ENCODE peak calls at places on chromosomes 12 and 14, in four cellular contexts. One of them, this sample, is unnamed.

GRCh38 chr12:23556661-23557060 is 392.8 kb downstream of the SOX5 start:
- DNase-seq in GM23248: no peak
- DNase-seq in A549: no peak
- DNase-seq in tibial artery: no peak
- DNase-seq in this sample: no peak

GRCh38 chr12:125194999-125195398 is 129.8 kb downstream of the AACS start:
- DNase-seq in tibial artery: no peak
- DNase-seq in A549: no peak
- DNase-seq in GM23248: no peak
- DNase-seq in this sample: no peak

GRCh38 chr14:73751157-73751691 is 37.0 kb upstream of the PNMA1 start:
- DNase-seq in A549: no peak
- DNase-seq in tibial artery: no peak
- DNase-seq in GM23248: no peak
- DNase-seq in this sample: peak; percentile 44

GRCh38 chr14:85243306-85243705 is 286.6 kb upstream of the FLRT2 start:
- DNase-seq in tibial artery: no peak
- DNase-seq in GM23248: no peak
- DNase-seq in A549: no peak
- DNase-seq in this sample: no peak

GRCh38 chr14:31128601-31129526 is 78.7 kb downstream of the HECTD1 start:
- DNase-seq in GM23248: no peak
- DNase-seq in A549: no peak
- DNase-seq in tibial artery: no peak
- DNase-seq in this sample: no peak

GRCh38 chr12:125271850-125272249 is 206.6 kb downstream of the AACS start:
- DNase-seq in A549: no peak
- DNase-seq in GM23248: no peak
- DNase-seq in tibial artery: no peak
- DNase-seq in this sample: no peak

GRCh38 chr12:49784756-49785409 is 43.3 kb downstream of the NCKAP5L start:
- DNase-seq in GM23248: peak; percentile 70
- DNase-seq in tibial artery: no peak
- DNase-seq in A549: peak; percentile 23
- DNase-seq in this sample: peak; percentile 23

GRCh38 chr14:33686856-33687255 is 264.0 kb downstream of the EGLN3 start:
- DNase-seq in tibial artery: no peak
- DNase-seq in GM23248: no peak
- DNase-seq in A549: no peak
- DNase-seq in this sample: no peak

GRCh38 chr12:50087159-50087558 is 2.0 kb downstream of the SMARCD1 start:
- DNase-seq in tibial artery: no peak
- DNase-seq in GM23248: no peak
- DNase-seq in A549: no peak
- DNase-seq in this sample: no peak

GRCh38 chr12:2198088-2198501 is 145.3 kb downstream of the CACNA1C start:
- DNase-seq in tibial artery: no peak
- DNase-seq in GM23248: peak; percentile 76
- DNase-seq in A549: no peak
- DNase-seq in this sample: no peak

GRCh38 chr14:37195327-37195726 is 2.4 kb upstream of the MIPOL1 start:
- DNase-seq in A549: no peak
- DNase-seq in tibial artery: no peak
- DNase-seq in GM23248: peak; percentile 66
- DNase-seq in this sample: peak; percentile 15

GRCh38 chr14:104699426-104699748 is 10.0 kb downstream of the INF2 start:
- DNase-seq in GM23248: no peak
- DNase-seq in A549: no peak
- DNase-seq in tibial artery: no peak
- DNase-seq in this sample: no peak

GRCh38 chr14:21518725-21519124 is 7.4 kb downstream of the SALL2 start:
- DNase-seq in GM23248: no peak
- DNase-seq in A549: no peak
- DNase-seq in tibial artery: no peak
- DNase-seq in this sample: no peak

GRCh38 chr12:56116267-56117081 is at the start of gene RPL41:
- DNase-seq in tibial artery: peak; percentile 95
- DNase-seq in GM23248: peak; percentile 97
- DNase-seq in A549: peak; percentile 97
- DNase-seq in this sample: peak; percentile 93

GRCh38 chr14:37172024-37172869 is at the start of gene SLC25A21:
- DNase-seq in GM23248: peak; percentile 84
- DNase-seq in A549: peak; percentile 91
- DNase-seq in tibial artery: peak; percentile 79
- DNase-seq in this sample: peak; percentile 94

GRCh38 chr12:115001538-115001937 is 317.6 kb upstream of the TBX3 start:
- DNase-seq in A549: no peak
- DNase-seq in tibial artery: no peak
- DNase-seq in GM23248: no peak
- DNase-seq in this sample: peak; percentile 64

GRCh38 chr14:69317780-69318179 is 57.8 kb downstream of the GALNT16 start:
- DNase-seq in A549: no peak
- DNase-seq in GM23248: no peak
- DNase-seq in tibial artery: peak; percentile 64
- DNase-seq in this sample: no peak

GRCh38 chr12:88242161-88242925 is 100.2 kb downstream of the TMTC3 start:
- DNase-seq in tibial artery: no peak
- DNase-seq in A549: peak; percentile 78
- DNase-seq in GM23248: peak; percentile 96
- DNase-seq in this sample: peak; percentile 50

GRCh38 chr12:6318440-6318879 is 8.0 kb downstream of the PLEKHG6 start:
- DNase-seq in tibial artery: no peak
- DNase-seq in A549: no peak
- DNase-seq in GM23248: peak; percentile 0
- DNase-seq in this sample: peak; percentile 58

GRCh38 chr12:40171501-40171900 is 53.3 kb upstream of the LRRK2 start:
- DNase-seq in A549: no peak
- DNase-seq in GM23248: no peak
- DNase-seq in tibial artery: no peak
- DNase-seq in this sample: no peak

GRCh38 chr12:21155517-21156351 is 24.7 kb downstream of the SLCO1B1 start:
- DNase-seq in tibial artery: no peak
- DNase-seq in GM23248: no peak
- DNase-seq in A549: no peak
- DNase-seq in this sample: no peak

GRCh38 chr14:77565289-77566081 is 51.0 kb downstream of the SPTLC2 start:
- DNase-seq in tibial artery: no peak
- DNase-seq in GM23248: peak; percentile 26
- DNase-seq in A549: no peak
- DNase-seq in this sample: no peak

GRCh38 chr14:57871487-57872080 is 5.7 kb upstream of the SLC35F4 start:
- DNase-seq in GM23248: peak; percentile 86
- DNase-seq in tibial artery: no peak
- DNase-seq in A549: peak; percentile 43
- DNase-seq in this sample: peak; percentile 66

GRCh38 chr12:4191642-4192041 is 81.9 kb upstream of the CCND2 start:
- DNase-seq in tibial artery: no peak
- DNase-seq in A549: no peak
- DNase-seq in GM23248: no peak
- DNase-seq in this sample: no peak

GRCh38 chr12:109523071-109523470 is 45.6 kb downstream of the UBE3B start:
- DNase-seq in tibial artery: no peak
- DNase-seq in GM23248: no peak
- DNase-seq in A549: no peak
- DNase-seq in this sample: no peak

GRCh38 chr14:24249230-24250021 is 7.0 kb upstream of the TINF2 start:
- DNase-seq in A549: no peak
- DNase-seq in GM23248: no peak
- DNase-seq in tibial artery: peak; percentile 33
- DNase-seq in this sample: no peak

GRCh38 chr12:93197067-93197593 is 180.6 kb upstream of the NUDT4 start:
- DNase-seq in tibial artery: no peak
- DNase-seq in A549: peak; percentile 24
- DNase-seq in GM23248: peak; percentile 83
- DNase-seq in this sample: peak; percentile 11

GRCh38 chr14:71243697-71244096 is 336.4 kb downstream of the PCNX1 start:
- DNase-seq in A549: no peak
- DNase-seq in tibial artery: no peak
- DNase-seq in GM23248: peak; percentile 91
- DNase-seq in this sample: peak; percentile 74

GRCh38 chr12:50234347-50234746 is 49.0 kb downstream of the LIMA1 start:
- DNase-seq in A549: peak; percentile 63
- DNase-seq in tibial artery: no peak
- DNase-seq in GM23248: peak; percentile 42
- DNase-seq in this sample: no peak

GRCh38 chr12:21526053-21526452 is at the start of gene SPX:
- DNase-seq in tibial artery: no peak
- DNase-seq in GM23248: peak; percentile 27
- DNase-seq in A549: peak; percentile 72
- DNase-seq in this sample: no peak

GRCh38 chr12:112891093-112892024 is 15.4 kb upstream of the OAS1 start:
- DNase-seq in A549: no peak
- DNase-seq in tibial artery: no peak
- DNase-seq in GM23248: no peak
- DNase-seq in this sample: peak; percentile 45

GRCh38 chr12:110505332-110505731 is 3.2 kb downstream of the RAD9B start:
- DNase-seq in A549: no peak
- DNase-seq in GM23248: no peak
- DNase-seq in tibial artery: no peak
- DNase-seq in this sample: no peak

GRCh38 chr12:1518763-1519516 is 75.4 kb downstream of the FBXL14 start:
- DNase-seq in GM23248: peak; percentile 83
- DNase-seq in A549: peak; percentile 81
- DNase-seq in tibial artery: peak; percentile 54
- DNase-seq in this sample: peak; percentile 93

GRCh38 chr14:78399316-78399889 is 229.2 kb downstream of the NRXN3 start:
- DNase-seq in A549: no peak
- DNase-seq in tibial artery: no peak
- DNase-seq in GM23248: peak; percentile 42
- DNase-seq in this sample: no peak

GRCh38 chr12:125720961-125721360 is 655.7 kb downstream of the AACS start:
- DNase-seq in GM23248: no peak
- DNase-seq in A549: no peak
- DNase-seq in tibial artery: no peak
- DNase-seq in this sample: no peak

GRCh38 chr12:104213952-104214351 is 1.6 kb upstream of the TXNRD1 start:
- DNase-seq in tibial artery: no peak
- DNase-seq in A549: peak; percentile 82
- DNase-seq in GM23248: peak; percentile 80
- DNase-seq in this sample: peak; percentile 34

GRCh38 chr12:104215638-104216297 is at the start of gene TXNRD1:
- DNase-seq in GM23248: peak; percentile 92
- DNase-seq in A549: peak; percentile 94
- DNase-seq in tibial artery: peak; percentile 90
- DNase-seq in this sample: peak; percentile 95

GRCh38 chr12:104218935-104219334 is 3.4 kb downstream of the TXNRD1 start:
- DNase-seq in GM23248: peak; percentile 59
- DNase-seq in tibial artery: no peak
- DNase-seq in A549: no peak
- DNase-seq in this sample: peak; percentile 10

GRCh38 chr12:104219361-104219892 is 3.8 kb downstream of the TXNRD1 start:
- DNase-seq in GM23248: peak; percentile 97
- DNase-seq in tibial artery: no peak
- DNase-seq in A549: peak; percentile 99
- DNase-seq in this sample: peak; percentile 87

DNA sequence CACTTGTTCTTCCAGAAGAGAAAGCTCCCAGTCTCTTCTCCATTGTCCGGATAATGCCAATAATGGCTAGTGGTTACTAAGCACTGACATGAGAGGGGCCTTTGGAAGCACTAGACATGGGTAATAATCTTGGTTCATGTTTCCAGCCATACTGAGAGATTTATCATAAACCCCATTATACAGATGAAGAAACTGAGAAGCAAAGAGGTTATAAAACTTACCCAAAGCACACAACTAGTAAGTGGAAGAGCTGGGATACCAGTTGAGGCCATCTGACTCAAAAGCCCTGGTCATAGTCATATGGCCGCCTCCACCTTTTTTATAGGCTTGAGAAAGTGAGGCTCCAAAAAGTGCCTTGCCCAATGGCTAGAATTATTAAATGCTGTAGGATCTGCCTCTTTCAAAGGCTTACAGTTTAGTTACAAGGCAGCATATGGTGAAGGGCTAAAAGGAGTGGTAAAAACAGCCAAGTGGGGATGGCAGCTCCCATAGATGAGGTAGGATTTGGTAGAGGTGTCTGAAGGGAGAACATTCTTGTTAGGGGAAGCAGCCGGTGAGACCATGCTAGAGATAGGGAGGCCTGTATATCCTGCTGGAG is 981 bp downstream of the TXNRD1 start:
- DNase-seq in tibial artery: no peak
- DNase-seq in A549: peak; percentile 40
- DNase-seq in GM23248: no peak
- DNase-seq in this sample: peak; percentile 76
- H3K4me3 ChIP-seq in tibial artery: peak overlapping the region; percentile 70
- H3K4me3 ChIP-seq in A549: peak overlapping the region; percentile 76
- H3K4me3 ChIP-seq in GM23248: no peak overlapping the region
- H3K4me3 ChIP-seq in this sample: peak overlapping the region; percentile 72

DNA sequence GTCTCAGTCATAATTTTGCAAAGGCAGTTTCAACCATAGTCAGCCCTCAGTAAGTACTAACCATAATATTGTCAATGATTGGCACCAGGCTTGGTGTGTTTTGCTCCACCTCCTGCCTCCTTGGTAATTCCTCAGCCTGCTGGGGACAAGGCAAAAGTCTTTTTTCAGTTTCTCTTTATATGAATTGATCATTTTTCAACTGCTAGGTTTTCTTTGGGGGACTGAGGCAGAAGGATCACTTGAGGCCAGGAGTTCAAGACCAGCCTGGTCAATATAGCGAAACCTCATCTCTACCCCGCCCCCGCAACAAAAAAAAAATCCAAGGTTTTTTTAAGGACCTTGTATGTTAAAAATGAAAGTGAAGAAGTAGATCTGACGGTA is 126.7 kb upstream of the AMIGO2 start:
- DNase-seq in GM23248: no peak
- DNase-seq in A549: no peak
- DNase-seq in tibial artery: no peak
- DNase-seq in this sample: no peak
- H3K4me1 ChIP-seq in GM23248: no peaks in the 10 kb centered on the region
- H3K4me1 ChIP-seq in A549: peaks cover 54% of the 10 kb centered on the region
- H3K4me1 ChIP-seq in tibial artery: no peaks in the 10 kb centered on the region
- H3K4me1 ChIP-seq in this sample: peaks cover 3% of the 10 kb centered on the region

GRCh38 chr12:133221241-133221640 is 14.4 kb downstream of the ANHX start:
- DNase-seq in GM23248: no peak
- DNase-seq in A549: no peak
- DNase-seq in tibial artery: peak; percentile 48
- DNase-seq in this sample: no peak

GRCh38 chr12:133222211-133222610 is 13.5 kb downstream of the ANHX start:
- DNase-seq in tibial artery: peak; percentile 32
- DNase-seq in A549: no peak
- DNase-seq in GM23248: no peak
- DNase-seq in this sample: no peak

GRCh38 chr12:133215724-133216123 is 20.0 kb downstream of the ANHX start:
- DNase-seq in tibial artery: peak; percentile 42
- DNase-seq in A549: no peak
- DNase-seq in GM23248: no peak
- DNase-seq in this sample: no peak

GRCh38 chr12:133217219-133217618 is 18.5 kb downstream of the ANHX start:
- DNase-seq in A549: no peak
- DNase-seq in GM23248: no peak
- DNase-seq in tibial artery: peak; percentile 61
- DNase-seq in this sample: no peak

GRCh38 chr12:133220521-133220920 is 15.2 kb downstream of the ANHX start:
- DNase-seq in tibial artery: peak; percentile 28
- DNase-seq in A549: no peak
- DNase-seq in GM23248: no peak
- DNase-seq in this sample: no peak
- H3K9me3 ChIP-seq in tibial artery: peaks cover 50% of the 10 kb centered on the region
- H3K9me3 ChIP-seq in A549: peaks cover 81% of the 10 kb centered on the region
- H3K9me3 ChIP-seq in GM23248: no peaks in the 10 kb centered on the region
- H3K9me3 ChIP-seq in this sample: peaks cover 6% of the 10 kb centered on the region

GRCh38 chr12:9113987-9114309 is 1.8 kb downstream of the A2M start:
- DNase-seq in GM23248: no peak
- DNase-seq in tibial artery: no peak
- DNase-seq in A549: no peak
- DNase-seq in this sample: no peak
- H3K4me3 ChIP-seq in GM23248: no peak overlapping the region
- H3K4me3 ChIP-seq in tibial artery: peak overlapping the region; percentile 50
- H3K4me3 ChIP-seq in A549: no peak overlapping the region
- H3K4me3 ChIP-seq in this sample: no peak overlapping the region

This sample was measured in osteoblast.